ENCODE peak calls at places on chromosomes 3 and 15, in nine cellular contexts. One of them, this sample, is unnamed.

GRCh38 chr15:70704166-70704565 is 59.2 kb downstream of the UACA start:
- DNase-seq in MG63: no peak
- DNase-seq in uterus: no peak
- DNase-seq in GM12865: no peak
- DNase-seq in NCI-H748 treated with DMSO at 0.1 percent for 48 hours: no peak
- DNase-seq in NCI-H1105: no peak
- DNase-seq in stimulated activated CD4-positive, alpha-beta T cell treated with anti-CD3 and anti-CD28 coated beads, TNF-alpha, amount 100 ng/mL, for 4 hours: no peak
- DNase-seq in kidney tubule cell: no peak
- DNase-seq in NCI-H2029: no peak
- DNase-seq in this sample: no peak

GRCh38 chr3:197171481-197172067 is 126.8 kb downstream of the DLG1 start:
- DNase-seq in MG63: no peak
- DNase-seq in uterus: no peak
- DNase-seq in GM12865: no peak
- DNase-seq in NCI-H748 treated with DMSO at 0.1 percent for 48 hours: no peak
- DNase-seq in NCI-H1105: no peak
- DNase-seq in stimulated activated CD4-positive, alpha-beta T cell treated with anti-CD3 and anti-CD28 coated beads, TNF-alpha, amount 100 ng/mL, for 4 hours: no peak
- DNase-seq in kidney tubule cell: no peak
- DNase-seq in NCI-H2029: no peak
- DNase-seq in this sample: no peak

GRCh38 chr15:41001524-41001923 is 48.3 kb downstream of the CHAC1 start:
- DNase-seq in MG63: peak; percentile 26
- DNase-seq in uterus: no peak
- DNase-seq in GM12865: no peak
- DNase-seq in NCI-H748 treated with DMSO at 0.1 percent for 48 hours: no peak
- DNase-seq in NCI-H1105: no peak
- DNase-seq in stimulated activated CD4-positive, alpha-beta T cell treated with anti-CD3 and anti-CD28 coated beads, TNF-alpha, amount 100 ng/mL, for 4 hours: no peak
- DNase-seq in kidney tubule cell: no peak
- DNase-seq in NCI-H2029: no peak
- DNase-seq in this sample: no peak

GRCh38 chr3:160665784-160666526 is 11.0 kb upstream of the ARL14 start:
- DNase-seq in MG63: no peak
- DNase-seq in uterus: no peak
- DNase-seq in GM12865: peak; percentile 88
- DNase-seq in NCI-H748 treated with DMSO at 0.1 percent for 48 hours: peak; percentile 80
- DNase-seq in NCI-H1105: no peak
- DNase-seq in stimulated activated CD4-positive, alpha-beta T cell treated with anti-CD3 and anti-CD28 coated beads, TNF-alpha, amount 100 ng/mL, for 4 hours: no peak
- DNase-seq in kidney tubule cell: peak; percentile 92
- DNase-seq in NCI-H2029: no peak
- DNase-seq in this sample: no peak

GRCh38 chr15:93882779-93883178 is 348.6 kb upstream of the MCTP2 start:
- DNase-seq in MG63: no peak
- DNase-seq in uterus: no peak
- DNase-seq in GM12865: no peak
- DNase-seq in NCI-H748 treated with DMSO at 0.1 percent for 48 hours: no peak
- DNase-seq in NCI-H1105: no peak
- DNase-seq in stimulated activated CD4-positive, alpha-beta T cell treated with anti-CD3 and anti-CD28 coated beads, TNF-alpha, amount 100 ng/mL, for 4 hours: no peak
- DNase-seq in kidney tubule cell: no peak
- DNase-seq in NCI-H2029: no peak
- DNase-seq in this sample: no peak

GRCh38 chr3:10426346-10427233 is 78.8 kb downstream of the ATP2B2 start:
- DNase-seq in MG63: no peak
- DNase-seq in uterus: no peak
- DNase-seq in GM12865: no peak
- DNase-seq in NCI-H748 treated with DMSO at 0.1 percent for 48 hours: no peak
- DNase-seq in NCI-H1105: no peak
- DNase-seq in stimulated activated CD4-positive, alpha-beta T cell treated with anti-CD3 and anti-CD28 coated beads, TNF-alpha, amount 100 ng/mL, for 4 hours: no peak
- DNase-seq in kidney tubule cell: no peak
- DNase-seq in NCI-H2029: no peak
- DNase-seq in this sample: no peak

GRCh38 chr3:41688595-41689380 is 273.1 kb downstream of the ULK4 start:
- DNase-seq in MG63: no peak
- DNase-seq in uterus: no peak
- DNase-seq in GM12865: no peak
- DNase-seq in NCI-H748 treated with DMSO at 0.1 percent for 48 hours: no peak
- DNase-seq in NCI-H1105: no peak
- DNase-seq in stimulated activated CD4-positive, alpha-beta T cell treated with anti-CD3 and anti-CD28 coated beads, TNF-alpha, amount 100 ng/mL, for 4 hours: no peak
- DNase-seq in kidney tubule cell: no peak
- DNase-seq in NCI-H2029: peak; percentile 14
- DNase-seq in this sample: no peak

GRCh38 chr15:43912991-43913927 is 86.5 kb downstream of the WDR76 start:
- DNase-seq in MG63: peak; percentile 94
- DNase-seq in uterus: peak; percentile 27
- DNase-seq in GM12865: no peak
- DNase-seq in NCI-H748 treated with DMSO at 0.1 percent for 48 hours: no peak
- DNase-seq in NCI-H1105: no peak
- DNase-seq in stimulated activated CD4-positive, alpha-beta T cell treated with anti-CD3 and anti-CD28 coated beads, TNF-alpha, amount 100 ng/mL, for 4 hours: no peak
- DNase-seq in kidney tubule cell: peak; percentile 98
- DNase-seq in NCI-H2029: no peak
- DNase-seq in this sample: no peak

GRCh38 chr3:129228891-129229585 is 20.4 kb upstream of the COPG1 start:
- DNase-seq in MG63: peak; percentile 70
- DNase-seq in uterus: no peak
- DNase-seq in GM12865: no peak
- DNase-seq in NCI-H748 treated with DMSO at 0.1 percent for 48 hours: no peak
- DNase-seq in NCI-H1105: no peak
- DNase-seq in stimulated activated CD4-positive, alpha-beta T cell treated with anti-CD3 and anti-CD28 coated beads, TNF-alpha, amount 100 ng/mL, for 4 hours: no peak
- DNase-seq in kidney tubule cell: peak; percentile 72
- DNase-seq in NCI-H2029: no peak
- DNase-seq in this sample: no peak

GRCh38 chr3:177459397-177459796 is 262.1 kb upstream of the TBL1XR1 start:
- DNase-seq in MG63: no peak
- DNase-seq in uterus: no peak
- DNase-seq in GM12865: no peak
- DNase-seq in NCI-H748 treated with DMSO at 0.1 percent for 48 hours: no peak
- DNase-seq in NCI-H1105: no peak
- DNase-seq in stimulated activated CD4-positive, alpha-beta T cell treated with anti-CD3 and anti-CD28 coated beads, TNF-alpha, amount 100 ng/mL, for 4 hours: no peak
- DNase-seq in kidney tubule cell: peak; percentile 91
- DNase-seq in NCI-H2029: no peak
- DNase-seq in this sample: peak; percentile 34

GRCh38 chr3:183967693-183968092 is 50.0 kb downstream of the ABCC5 start:
- DNase-seq in MG63: no peak
- DNase-seq in uterus: no peak
- DNase-seq in GM12865: no peak
- DNase-seq in NCI-H748 treated with DMSO at 0.1 percent for 48 hours: no peak
- DNase-seq in NCI-H1105: no peak
- DNase-seq in stimulated activated CD4-positive, alpha-beta T cell treated with anti-CD3 and anti-CD28 coated beads, TNF-alpha, amount 100 ng/mL, for 4 hours: no peak
- DNase-seq in kidney tubule cell: peak; percentile 77
- DNase-seq in NCI-H2029: no peak
- DNase-seq in this sample: no peak

GRCh38 chr3:86973440-86973839 is 17.5 kb downstream of the VGLL3 start:
- DNase-seq in MG63: peak; percentile 46
- DNase-seq in uterus: no peak
- DNase-seq in GM12865: no peak
- DNase-seq in NCI-H748 treated with DMSO at 0.1 percent for 48 hours: no peak
- DNase-seq in NCI-H1105: no peak
- DNase-seq in stimulated activated CD4-positive, alpha-beta T cell treated with anti-CD3 and anti-CD28 coated beads, TNF-alpha, amount 100 ng/mL, for 4 hours: no peak
- DNase-seq in kidney tubule cell: peak; percentile 85
- DNase-seq in NCI-H2029: no peak
- DNase-seq in this sample: no peak

GRCh38 chr3:119352235-119352634 is 58.1 kb downstream of the ARHGAP31 start:
- DNase-seq in MG63: no peak
- DNase-seq in uterus: no peak
- DNase-seq in GM12865: peak; percentile 89
- DNase-seq in NCI-H748 treated with DMSO at 0.1 percent for 48 hours: no peak
- DNase-seq in NCI-H1105: no peak
- DNase-seq in stimulated activated CD4-positive, alpha-beta T cell treated with anti-CD3 and anti-CD28 coated beads, TNF-alpha, amount 100 ng/mL, for 4 hours: peak; percentile 13
- DNase-seq in kidney tubule cell: peak; percentile 7
- DNase-seq in NCI-H2029: no peak
- DNase-seq in this sample: no peak

GRCh38 chr15:44157679-44158078 is 37.4 kb downstream of the FRMD5 start:
- DNase-seq in MG63: no peak
- DNase-seq in uterus: no peak
- DNase-seq in GM12865: no peak
- DNase-seq in NCI-H748 treated with DMSO at 0.1 percent for 48 hours: no peak
- DNase-seq in NCI-H1105: no peak
- DNase-seq in stimulated activated CD4-positive, alpha-beta T cell treated with anti-CD3 and anti-CD28 coated beads, TNF-alpha, amount 100 ng/mL, for 4 hours: no peak
- DNase-seq in kidney tubule cell: peak; percentile 96
- DNase-seq in NCI-H2029: no peak
- DNase-seq in this sample: no peak

GRCh38 chr15:45543051-45543450 is 20.5 kb upstream of the SLC30A4 start:
- DNase-seq in MG63: no peak
- DNase-seq in uterus: no peak
- DNase-seq in GM12865: no peak
- DNase-seq in NCI-H748 treated with DMSO at 0.1 percent for 48 hours: no peak
- DNase-seq in NCI-H1105: no peak
- DNase-seq in stimulated activated CD4-positive, alpha-beta T cell treated with anti-CD3 and anti-CD28 coated beads, TNF-alpha, amount 100 ng/mL, for 4 hours: no peak
- DNase-seq in kidney tubule cell: no peak
- DNase-seq in NCI-H2029: no peak
- DNase-seq in this sample: no peak

GRCh38 chr15:70261083-70261482 is 163.4 kb upstream of the TLE3 start:
- DNase-seq in MG63: no peak
- DNase-seq in uterus: no peak
- DNase-seq in GM12865: no peak
- DNase-seq in NCI-H748 treated with DMSO at 0.1 percent for 48 hours: no peak
- DNase-seq in NCI-H1105: no peak
- DNase-seq in stimulated activated CD4-positive, alpha-beta T cell treated with anti-CD3 and anti-CD28 coated beads, TNF-alpha, amount 100 ng/mL, for 4 hours: no peak
- DNase-seq in kidney tubule cell: no peak
- DNase-seq in NCI-H2029: no peak
- DNase-seq in this sample: no peak

GRCh38 chr3:187293514-187293870 is 2.0 kb upstream of the MASP1 start:
- DNase-seq in MG63: no peak
- DNase-seq in uterus: no peak
- DNase-seq in GM12865: no peak
- DNase-seq in NCI-H748 treated with DMSO at 0.1 percent for 48 hours: no peak
- DNase-seq in NCI-H1105: no peak
- DNase-seq in stimulated activated CD4-positive, alpha-beta T cell treated with anti-CD3 and anti-CD28 coated beads, TNF-alpha, amount 100 ng/mL, for 4 hours: no peak
- DNase-seq in kidney tubule cell: no peak
- DNase-seq in NCI-H2029: no peak
- DNase-seq in this sample: no peak

GRCh38 chr3:52452570-52453221 is 1.1 kb downstream of the TNNC1 start:
- DNase-seq in MG63: no peak
- DNase-seq in uterus: no peak
- DNase-seq in GM12865: no peak
- DNase-seq in NCI-H748 treated with DMSO at 0.1 percent for 48 hours: no peak
- DNase-seq in NCI-H1105: no peak
- DNase-seq in stimulated activated CD4-positive, alpha-beta T cell treated with anti-CD3 and anti-CD28 coated beads, TNF-alpha, amount 100 ng/mL, for 4 hours: no peak
- DNase-seq in kidney tubule cell: no peak
- DNase-seq in NCI-H2029: no peak
- DNase-seq in this sample: no peak

GRCh38 chr3:193827039-193827669 is 234.1 kb downstream of the OPA1 start:
- DNase-seq in MG63: no peak
- DNase-seq in uterus: no peak
- DNase-seq in GM12865: no peak
- DNase-seq in NCI-H748 treated with DMSO at 0.1 percent for 48 hours: no peak
- DNase-seq in NCI-H1105: no peak
- DNase-seq in stimulated activated CD4-positive, alpha-beta T cell treated with anti-CD3 and anti-CD28 coated beads, TNF-alpha, amount 100 ng/mL, for 4 hours: no peak
- DNase-seq in kidney tubule cell: no peak
- DNase-seq in NCI-H2029: peak; percentile 20
- DNase-seq in this sample: no peak

GRCh38 chr15:76358453-76358852 is 21.9 kb downstream of the ISL2 start:
- DNase-seq in MG63: no peak
- DNase-seq in uterus: no peak
- DNase-seq in GM12865: no peak
- DNase-seq in NCI-H748 treated with DMSO at 0.1 percent for 48 hours: no peak
- DNase-seq in NCI-H1105: no peak
- DNase-seq in stimulated activated CD4-positive, alpha-beta T cell treated with anti-CD3 and anti-CD28 coated beads, TNF-alpha, amount 100 ng/mL, for 4 hours: no peak
- DNase-seq in kidney tubule cell: no peak
- DNase-seq in NCI-H2029: no peak
- DNase-seq in this sample: no peak

GRCh38 chr3:24682141-24682547 is 187.5 kb upstream of the THRB start:
- DNase-seq in MG63: no peak
- DNase-seq in uterus: no peak
- DNase-seq in GM12865: no peak
- DNase-seq in NCI-H748 treated with DMSO at 0.1 percent for 48 hours: no peak
- DNase-seq in NCI-H1105: no peak
- DNase-seq in stimulated activated CD4-positive, alpha-beta T cell treated with anti-CD3 and anti-CD28 coated beads, TNF-alpha, amount 100 ng/mL, for 4 hours: no peak
- DNase-seq in kidney tubule cell: peak; percentile 11
- DNase-seq in NCI-H2029: no peak
- DNase-seq in this sample: no peak

GRCh38 chr3:195596648-195597628 is 13.2 kb upstream of the APOD start:
- DNase-seq in MG63: no peak
- DNase-seq in uterus: no peak
- DNase-seq in GM12865: no peak
- DNase-seq in NCI-H748 treated with DMSO at 0.1 percent for 48 hours: no peak
- DNase-seq in NCI-H1105: no peak
- DNase-seq in stimulated activated CD4-positive, alpha-beta T cell treated with anti-CD3 and anti-CD28 coated beads, TNF-alpha, amount 100 ng/mL, for 4 hours: no peak
- DNase-seq in kidney tubule cell: no peak
- DNase-seq in NCI-H2029: no peak
- DNase-seq in this sample: no peak

GRCh38 chr3:12229144-12229871 is 59.6 kb upstream of the PPARG start:
- DNase-seq in MG63: no peak
- DNase-seq in uterus: no peak
- DNase-seq in GM12865: no peak
- DNase-seq in NCI-H748 treated with DMSO at 0.1 percent for 48 hours: peak; percentile 3
- DNase-seq in NCI-H1105: no peak
- DNase-seq in stimulated activated CD4-positive, alpha-beta T cell treated with anti-CD3 and anti-CD28 coated beads, TNF-alpha, amount 100 ng/mL, for 4 hours: no peak
- DNase-seq in kidney tubule cell: no peak
- DNase-seq in NCI-H2029: peak; percentile 55
- DNase-seq in this sample: no peak

GRCh38 chr3:72440491-72440890 is 407.8 kb downstream of the SHQ1 start:
- DNase-seq in MG63: no peak
- DNase-seq in uterus: no peak
- DNase-seq in GM12865: peak; percentile 54
- DNase-seq in NCI-H748 treated with DMSO at 0.1 percent for 48 hours: no peak
- DNase-seq in NCI-H1105: no peak
- DNase-seq in stimulated activated CD4-positive, alpha-beta T cell treated with anti-CD3 and anti-CD28 coated beads, TNF-alpha, amount 100 ng/mL, for 4 hours: no peak
- DNase-seq in kidney tubule cell: no peak
- DNase-seq in NCI-H2029: no peak
- DNase-seq in this sample: no peak

GRCh38 chr3:70120360-70120966 is 120.9 kb downstream of the SAMMSON start:
- DNase-seq in MG63: peak; percentile 13
- DNase-seq in uterus: peak; percentile 21
- DNase-seq in GM12865: peak; percentile 92
- DNase-seq in NCI-H748 treated with DMSO at 0.1 percent for 48 hours: peak; percentile 43
- DNase-seq in NCI-H1105: peak; percentile 10
- DNase-seq in stimulated activated CD4-positive, alpha-beta T cell treated with anti-CD3 and anti-CD28 coated beads, TNF-alpha, amount 100 ng/mL, for 4 hours: peak; percentile 29
- DNase-seq in kidney tubule cell: peak; percentile 78
- DNase-seq in NCI-H2029: no peak
- DNase-seq in this sample: no peak

GRCh38 chr3:70947584-70947983 is 635.1 kb upstream of the MDFIC2 start:
- DNase-seq in MG63: peak; percentile 4
- DNase-seq in uterus: no peak
- DNase-seq in GM12865: no peak
- DNase-seq in NCI-H748 treated with DMSO at 0.1 percent for 48 hours: no peak
- DNase-seq in NCI-H1105: no peak
- DNase-seq in stimulated activated CD4-positive, alpha-beta T cell treated with anti-CD3 and anti-CD28 coated beads, TNF-alpha, amount 100 ng/mL, for 4 hours: no peak
- DNase-seq in kidney tubule cell: no peak
- DNase-seq in NCI-H2029: no peak
- DNase-seq in this sample: no peak

GRCh38 chr15:53811530-53811929 is 52.1 kb upstream of the WDR72 start:
- DNase-seq in MG63: no peak
- DNase-seq in uterus: no peak
- DNase-seq in GM12865: peak; percentile 51
- DNase-seq in NCI-H748 treated with DMSO at 0.1 percent for 48 hours: peak; percentile 7
- DNase-seq in NCI-H1105: peak; percentile 19
- DNase-seq in stimulated activated CD4-positive, alpha-beta T cell treated with anti-CD3 and anti-CD28 coated beads, TNF-alpha, amount 100 ng/mL, for 4 hours: no peak
- DNase-seq in kidney tubule cell: peak; percentile 39
- DNase-seq in NCI-H2029: no peak
- DNase-seq in this sample: no peak

GRCh38 chr3:172279191-172279640 is 169.0 kb downstream of the GHSR start:
- DNase-seq in MG63: no peak
- DNase-seq in uterus: no peak
- DNase-seq in GM12865: no peak
- DNase-seq in NCI-H748 treated with DMSO at 0.1 percent for 48 hours: no peak
- DNase-seq in NCI-H1105: peak; percentile 69
- DNase-seq in stimulated activated CD4-positive, alpha-beta T cell treated with anti-CD3 and anti-CD28 coated beads, TNF-alpha, amount 100 ng/mL, for 4 hours: no peak
- DNase-seq in kidney tubule cell: no peak
- DNase-seq in NCI-H2029: peak; percentile 93
- DNase-seq in this sample: no peak

GRCh38 chr3:107346559-107346958 is 30.7 kb upstream of the CCDC54 start:
- DNase-seq in MG63: no peak
- DNase-seq in uterus: no peak
- DNase-seq in GM12865: no peak
- DNase-seq in NCI-H748 treated with DMSO at 0.1 percent for 48 hours: no peak
- DNase-seq in NCI-H1105: no peak
- DNase-seq in stimulated activated CD4-positive, alpha-beta T cell treated with anti-CD3 and anti-CD28 coated beads, TNF-alpha, amount 100 ng/mL, for 4 hours: no peak
- DNase-seq in kidney tubule cell: peak; percentile 13
- DNase-seq in NCI-H2029: no peak
- DNase-seq in this sample: no peak

GRCh38 chr15:63551400-63551799 is 45.8 kb upstream of the FBXL22 start:
- DNase-seq in MG63: no peak
- DNase-seq in uterus: no peak
- DNase-seq in GM12865: no peak
- DNase-seq in NCI-H748 treated with DMSO at 0.1 percent for 48 hours: no peak
- DNase-seq in NCI-H1105: no peak
- DNase-seq in stimulated activated CD4-positive, alpha-beta T cell treated with anti-CD3 and anti-CD28 coated beads, TNF-alpha, amount 100 ng/mL, for 4 hours: no peak
- DNase-seq in kidney tubule cell: peak; percentile 20
- DNase-seq in NCI-H2029: no peak
- DNase-seq in this sample: no peak

GRCh38 chr15:57217716-57218598 is 158.3 kb upstream of the CGNL1 start:
- DNase-seq in MG63: no peak
- DNase-seq in uterus: no peak
- DNase-seq in GM12865: no peak
- DNase-seq in NCI-H748 treated with DMSO at 0.1 percent for 48 hours: peak; percentile 26
- DNase-seq in NCI-H1105: peak; percentile 41
- DNase-seq in stimulated activated CD4-positive, alpha-beta T cell treated with anti-CD3 and anti-CD28 coated beads, TNF-alpha, amount 100 ng/mL, for 4 hours: no peak
- DNase-seq in kidney tubule cell: no peak
- DNase-seq in NCI-H2029: no peak
- DNase-seq in this sample: no peak